ENCODE peak calls at places on chromosomes 12 and 14, in seven cellular contexts. Y is suprapubic skin, O is A549, K is lower leg skin, X is heart left ventricle, T is stomach, G is esophagus squamous epithelium. E is an unnamed sample.

GRCh38 chr12:56220611-56221232 is 1.0 kb downstream of the RNF41 start:
- DNase-seq in Y (no peak), O (no peak), K (no peak), X (no peak), T (no peak), G (no peak), E (no peak)

GRCh38 chr14:79090781-79091180 is 920.6 kb downstream of the NRXN3 start:
- DNase-seq in Y (no peak), O (no peak), K (no peak), X (no peak), T (no peak), G (no peak), E (no peak)

GRCh38 chr12:127052491-127053232 is 1214.3 kb upstream of the TMEM132C start:
- DNase-seq in Y (no peak), O (no peak), K (no peak), X (no peak), T (no peak), G (no peak), E (no peak)

GRCh38 chr14:47675489-47676300 is at the start of gene MDGA2:
- DNase-seq in Y (no peak), O (peak; percentile 7), K (no peak), X (no peak), T (no peak), G (no peak), E (peak; percentile 73)

GRCh38 chr14:75259510-75259855 is 19.1 kb upstream of the FOS start:
- DNase-seq in Y (no peak), O (peak; percentile 42), K (no peak), X (no peak), T (no peak), G (no peak), E (peak; percentile 51)

GRCh38 chr14:100422556-100423420 is 99.6 kb downstream of the SLC25A47 start:
- DNase-seq in Y (no peak), O (no peak), K (no peak), X (no peak), T (no peak), G (no peak), E (no peak)

GRCh38 chr12:26633591-26634210 is 199.3 kb downstream of the ITPR2 start:
- DNase-seq in Y (no peak), O (no peak), K (no peak), X (no peak), T (no peak), G (no peak), E (no peak)

GRCh38 chr14:69038449-69039286 is 59.6 kb upstream of the ACTN1 start:
- DNase-seq in Y (no peak), O (peak; percentile 35), K (no peak), X (no peak), T (no peak), G (no peak), E (no peak)

GRCh38 chr14:22558221-22558913 is 30.7 kb downstream of the DAD1 start:
- DNase-seq in Y (no peak), O (no peak), K (no peak), X (no peak), T (no peak), G (no peak), E (peak; percentile 68)

GRCh38 chr14:74697543-74697942 is 15.3 kb downstream of the AREL1 start:
- DNase-seq in Y (no peak), O (no peak), K (no peak), X (no peak), T (no peak), G (no peak), E (no peak)

GRCh38 chr12:113463746-113464743 is 7.6 kb downstream of the LHX5 start:
- DNase-seq in Y (no peak), O (no peak), K (no peak), X (no peak), T (no peak), G (no peak), E (no peak)

GRCh38 chr12:62915130-62915529 is 19.8 kb downstream of the PPM1H start:
- DNase-seq in Y (no peak), O (no peak), K (no peak), X (peak; percentile 53), T (no peak), G (no peak), E (no peak)

GRCh38 chr12:95574799-95575452 is 23.6 kb upstream of the USP44 start:
- DNase-seq in Y (no peak), O (peak; percentile 50), K (no peak), X (no peak), T (no peak), G (no peak), E (no peak)

GRCh38 chr12:51976376-51977160 is 25.1 kb downstream of the ACVR1B start:
- DNase-seq in Y (no peak), O (peak; percentile 52), K (no peak), X (no peak), T (no peak), G (no peak), E (no peak)

GRCh38 chr14:34971801-34972200 is 11.0 kb upstream of the SRP54 start:
- DNase-seq in Y (no peak), O (no peak), K (no peak), X (no peak), T (no peak), G (no peak), E (no peak)

GRCh38 chr14:46653031-46653775 is 1.6 kb upstream of the RPL10L start:
- DNase-seq in Y (no peak), O (no peak), K (no peak), X (no peak), T (no peak), G (no peak), E (no peak)

GRCh38 chr14:105857223-105857815 is 330.9 kb downstream of the TMEM121 start:
- DNase-seq in Y (peak; percentile 50), O (no peak), K (no peak), X (no peak), T (no peak), G (no peak), E (peak; percentile 9)

GRCh38 chr14:50025776-50026175 is 90.6 kb downstream of the VCPKMT start:
- DNase-seq in Y (no peak), O (no peak), K (no peak), X (no peak), T (no peak), G (no peak), E (no peak)

GRCh38 chr12:531951-532585 is 72.3 kb downstream of the B4GALNT3 start:
- DNase-seq in Y (no peak), O (no peak), K (no peak), X (no peak), T (no peak), G (no peak), E (no peak)

GRCh38 chr14:101072531-101072930 is 169.0 kb upstream of the RTL1 start:
- DNase-seq in Y (peak; percentile 41), O (peak; percentile 20), K (no peak), X (no peak), T (peak; percentile 21), G (no peak), E (peak; percentile 1)

GRCh38 chr12:47870175-47870781 is 34.5 kb downstream of the VDR start:
- DNase-seq in Y (no peak), O (peak; percentile 40), K (no peak), X (peak; percentile 57), T (peak; percentile 46), G (no peak), E (peak; percentile 48)

GRCh38 chr12:24820872-24821271 is 128.0 kb downstream of the BCAT1 start:
- DNase-seq in Y (no peak), O (no peak), K (no peak), X (no peak), T (no peak), G (no peak), E (no peak)

GRCh38 chr14:43132441-43132840 is 1374.6 kb downstream of the FSCB start:
- DNase-seq in Y (no peak), O (no peak), K (no peak), X (no peak), T (no peak), G (no peak), E (no peak)

GRCh38 chr14:77124345-77125274 is 17.0 kb downstream of the ZDHHC22 start:
- DNase-seq in Y (peak; percentile 64), O (no peak), K (no peak), X (peak; percentile 75), T (peak; percentile 72), G (no peak), E (peak; percentile 74)
- TF ChIP-seq POLR2A in Y (no peak), O (peak; percentile 60), K (no peak), X (no peak), T (no peak), G (no peak), E (no peak)

GRCh38 chr12:119025786-119026185 is 44.4 kb downstream of the SRRM4 start:
- DNase-seq in Y (no peak), O (no peak), K (no peak), X (no peak), T (no peak), G (no peak), E (no peak)

GRCh38 chr12:119024226-119024810 is 43.0 kb downstream of the SRRM4 start:
- DNase-seq in Y (no peak), O (no peak), K (no peak), X (no peak), T (no peak), G (no peak), E (no peak)

GRCh38 chr12:119016715-119017114 is 35.4 kb downstream of the SRRM4 start:
- DNase-seq in Y (no peak), O (no peak), K (no peak), X (no peak), T (no peak), G (no peak), E (no peak)

DNA sequence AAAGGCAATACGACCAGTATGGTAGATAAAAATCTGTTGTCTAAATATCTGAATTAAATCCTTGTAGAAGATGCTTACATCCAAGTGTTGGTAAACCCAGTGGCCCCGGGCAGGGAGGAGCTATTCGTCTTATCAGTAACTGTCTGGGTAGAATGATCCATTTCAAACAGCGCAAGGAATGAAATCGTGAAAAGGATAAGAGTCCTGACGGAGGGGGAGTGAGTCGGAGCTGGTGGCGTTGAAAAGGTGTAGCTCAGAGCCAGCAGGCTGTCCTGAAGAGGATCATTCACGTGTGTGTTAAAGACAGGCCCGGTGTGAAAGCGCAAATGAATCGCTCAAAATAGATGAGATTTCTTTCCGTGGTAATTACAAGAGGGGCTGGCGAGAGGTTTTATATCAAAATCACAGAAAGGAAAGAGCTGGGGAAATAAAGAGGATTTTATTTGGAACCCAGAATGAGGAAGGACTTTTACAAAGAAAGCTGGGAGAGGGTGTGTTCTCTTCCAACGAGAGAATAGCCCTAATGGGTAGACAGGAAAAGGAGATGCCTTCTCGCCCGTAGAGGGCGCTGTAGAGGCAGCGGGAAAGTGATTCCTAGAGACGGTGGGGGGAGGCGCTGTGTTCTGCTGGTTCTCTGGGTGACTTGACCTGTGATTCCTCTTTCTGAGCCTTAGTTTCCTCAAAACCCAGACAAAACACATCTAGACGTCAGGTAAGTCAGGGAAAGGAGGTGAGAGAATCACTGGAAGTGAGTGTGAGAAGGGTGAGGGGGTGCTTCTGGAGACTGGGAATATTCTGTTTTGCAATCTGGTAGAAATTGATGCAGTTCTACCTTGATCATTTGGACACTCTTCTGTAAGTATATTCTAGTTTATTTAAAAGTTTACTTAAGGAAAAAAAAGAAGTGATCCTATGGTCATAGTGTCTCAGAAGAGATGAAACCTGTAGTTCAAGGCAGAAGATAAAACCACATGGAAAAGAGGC is 39.3 kb downstream of the SRRM4 start:
- DNase-seq in Y (no peak), O (peak; percentile 6), K (no peak), X (peak; percentile 57), T (peak; percentile 46), G (no peak), E (peak; percentile 88)
- TF ChIP-seq CTCF in Y (peak; percentile 19), O (peak; percentile 27), K (no peak), X (peak; percentile 43), T (peak; percentile 7), G (no peak), E (peak; percentile 66)

GRCh38 chr12:68838046-68838886 is 30.3 kb downstream of the MDM2 start:
- DNase-seq in Y (no peak), O (no peak), K (no peak), X (no peak), T (no peak), G (no peak), E (no peak)
- TF ChIP-seq POLR2A in Y (no peak), O (no peak), K (no peak), X (no peak), T (no peak), G (no peak), E (no peak)

GRCh38 chr12:118850244-118850825 is 131.0 kb upstream of the SRRM4 start:
- DNase-seq in Y (no peak), O (peak; percentile 5), K (no peak), X (no peak), T (no peak), G (no peak), E (peak; percentile 66)
- TF ChIP-seq CTCF in Y (no peak), O (peak; percentile 33), K (no peak), X (peak; percentile 10), T (peak; percentile 21), G (peak; percentile 21), E (peak; percentile 60)

E was measured in testis.